ENCODE peak calls at places on chromosomes 16 and 17, in five cellular contexts. P is hepatocyte, T is cardiac muscle cell, Q is GM23338, J is esophagus muscularis mucosa. H is an unnamed sample.
A peak's percentile ranks its signal among the peaks of the same experiment; 100 is the strongest.

GRCh38 chr17:10119203-10120112 is 78.9 kb downstream of the GAS7 start:
- DNase-seq in P (no peak), T (no peak), Q (peak; percentile 45), J (no peak), H (peak; percentile 77)

GRCh38 chr17:82121660-82122629 is 23.9 kb upstream of the FASN start:
- DNase-seq in P (peak; percentile 13), T (no peak), Q (no peak), J (no peak), H (no peak)

GRCh38 chr16:74601131-74601871 is 5.6 kb downstream of the GLG1 start:
- DNase-seq in P (no peak), T (no peak), Q (no peak), J (no peak), H (peak; percentile 63)

GRCh38 chr17:57783338-57783742 is 38.2 kb upstream of the CCDC182 start:
- DNase-seq in P (peak; percentile 82), T (peak; percentile 51), Q (peak; percentile 93), J (no peak), H (peak; percentile 62)

GRCh38 chr16:72620853-72621252 is 427.1 kb downstream of the ZFHX3 start:
- DNase-seq in P (no peak), T (no peak), Q (no peak), J (no peak), H (no peak)

GRCh38 chr16:72291121-72291520 is 119.2 kb upstream of the PMFBP1 start:
- DNase-seq in P (no peak), T (peak; percentile 72), Q (peak; percentile 5), J (no peak), H (no peak)

GRCh38 chr17:55238197-55238930 is 26.4 kb upstream of the HLF start:
- DNase-seq in P (peak; percentile 99), T (peak; percentile 95), Q (peak; percentile 97), J (peak; percentile 98), H (peak; percentile 93)

GRCh38 chr16:87543436-87544191 is 50.8 kb upstream of the ZCCHC14 start:
- DNase-seq in P (no peak), T (peak; percentile 43), Q (no peak), J (no peak), H (no peak)

GRCh38 chr17:47821424-47822379 is at the start of gene OSBPL7:
- DNase-seq in P (peak; percentile 91), T (peak; percentile 88), Q (peak; percentile 83), J (no peak), H (peak; percentile 84)

GRCh38 chr17:41910701-41911391 is 7.9 kb downstream of the ACLY start:
- DNase-seq in P (no peak), T (peak; percentile 90), Q (no peak), J (no peak), H (no peak)

GRCh38 chr16:53949716-53950410 is 245.9 kb downstream of the FTO start:
- DNase-seq in P (no peak), T (no peak), Q (no peak), J (no peak), H (no peak)

GRCh38 chr16:51151951-51152663 is 1.0 kb upstream of the SALL1 start:
- DNase-seq in P (peak; percentile 85), T (peak; percentile 89), Q (peak; percentile 88), J (no peak), H (peak; percentile 33)

GRCh38 chr17:2822358-2822757 is 26.1 kb downstream of the RAP1GAP2 start:
- DNase-seq in P (no peak), T (no peak), Q (no peak), J (no peak), H (no peak)

GRCh38 chr17:5780476-5780875 is 196.2 kb upstream of the NLRP1 start:
- DNase-seq in P (peak; percentile 13), T (peak; percentile 39), Q (no peak), J (no peak), H (no peak)
- H3K4me1 ChIP-seq in P (no peaks in the 10 kb centered on the region), T (no peaks in the 10 kb centered on the region), Q (no peaks in the 10 kb centered on the region), J (no peaks in the 10 kb centered on the region), H (no peaks in the 10 kb centered on the region)

DNA sequence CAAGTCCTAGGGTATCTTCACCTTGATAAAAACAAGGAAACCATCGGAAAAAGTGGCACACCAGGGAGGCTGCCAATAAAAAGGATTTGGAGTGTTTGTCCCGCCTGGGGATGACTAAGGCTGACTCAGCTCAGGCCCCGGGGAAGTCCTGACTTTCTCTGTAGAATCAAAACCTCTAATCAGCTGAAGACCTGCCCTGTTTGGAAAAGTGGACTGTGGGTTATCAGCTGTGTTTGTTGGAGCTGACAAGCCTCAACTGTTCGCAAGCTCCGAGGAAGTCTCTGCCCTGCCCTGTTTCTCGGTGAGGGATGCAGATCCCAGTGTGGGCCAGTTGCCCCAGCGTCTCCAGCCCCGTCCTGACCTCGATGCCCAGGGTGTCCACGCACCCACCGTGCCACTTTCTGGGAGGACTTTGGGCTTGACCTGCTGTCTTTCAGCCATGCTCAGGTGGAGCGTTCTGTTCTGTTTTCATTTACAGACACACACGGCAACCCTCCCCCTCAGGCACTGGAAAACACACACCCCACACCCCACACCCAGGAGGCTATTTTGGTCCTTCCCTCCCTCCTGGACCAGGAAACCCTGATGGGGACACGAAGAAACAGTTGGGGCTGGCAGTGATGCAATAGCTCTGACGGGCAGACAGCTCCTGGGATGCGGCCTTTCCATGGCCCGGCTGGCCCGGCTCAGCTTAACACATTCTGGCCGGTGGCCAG is 27.6 kb upstream of the PITPNA start:
- DNase-seq in P (peak; percentile 88), T (peak; percentile 83), Q (no peak), J (no peak), H (peak; percentile 71)
- H3K4me1 ChIP-seq in P (peaks cover 53% of the 10 kb centered on the region), T (peaks cover 13% of the 10 kb centered on the region), Q (peaks cover 11% of the 10 kb centered on the region), J (peaks cover 21% of the 10 kb centered on the region), H (peaks cover 47% of the 10 kb centered on the region)

GRCh38 chr16:70412385-70412784 is 26.5 kb downstream of the ST3GAL2 start:
- DNase-seq in P (no peak), T (no peak), Q (no peak), J (no peak), H (no peak)
- H3K4me1 ChIP-seq in P (peaks cover 7% of the 10 kb centered on the region), T (peaks cover 28% of the 10 kb centered on the region), Q (peaks cover 24% of the 10 kb centered on the region), J (peaks cover 17% of the 10 kb centered on the region), H (peaks cover 8% of the 10 kb centered on the region)

DNA sequence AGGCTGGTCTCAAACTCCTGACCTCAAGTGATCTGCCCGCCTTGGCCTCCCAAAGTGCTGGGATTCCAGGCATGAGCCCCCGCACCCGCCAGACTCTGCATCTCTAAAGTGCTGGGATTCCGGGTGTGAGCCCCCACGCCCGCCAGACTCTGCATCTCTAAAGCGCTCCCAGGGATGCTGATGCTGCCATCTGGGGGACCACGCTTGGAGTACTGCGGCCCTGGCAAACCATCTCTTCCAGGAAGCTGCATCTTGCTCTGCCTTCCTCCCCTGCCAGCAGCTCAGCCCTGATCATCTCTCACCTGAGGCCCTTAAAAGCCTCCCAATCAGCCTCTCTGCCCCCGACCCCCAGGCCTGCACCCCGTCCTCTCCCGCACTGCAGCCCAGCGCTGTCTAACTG is 4.1 kb downstream of the CEP295NL start:
- DNase-seq in P (no peak), T (no peak), Q (peak; percentile 41), J (no peak), H (no peak)
- H3K4me1 ChIP-seq in P (peaks cover 19% of the 10 kb centered on the region), T (peaks cover 14% of the 10 kb centered on the region), Q (peaks cover 20% of the 10 kb centered on the region), J (peaks cover 88% of the 10 kb centered on the region), H (peaks cover 27% of the 10 kb centered on the region)

GRCh38 chr17:17052462-17053221 is 10.4 kb downstream of the MPRIP start:
- DNase-seq in P (no peak), T (no peak), Q (no peak), J (no peak), H (no peak)
- H3K4me1 ChIP-seq in P (peaks cover 27% of the 10 kb centered on the region), T (peaks cover 12% of the 10 kb centered on the region), Q (no peaks in the 10 kb centered on the region), J (peaks cover 86% of the 10 kb centered on the region), H (peaks cover 30% of the 10 kb centered on the region)

DNA sequence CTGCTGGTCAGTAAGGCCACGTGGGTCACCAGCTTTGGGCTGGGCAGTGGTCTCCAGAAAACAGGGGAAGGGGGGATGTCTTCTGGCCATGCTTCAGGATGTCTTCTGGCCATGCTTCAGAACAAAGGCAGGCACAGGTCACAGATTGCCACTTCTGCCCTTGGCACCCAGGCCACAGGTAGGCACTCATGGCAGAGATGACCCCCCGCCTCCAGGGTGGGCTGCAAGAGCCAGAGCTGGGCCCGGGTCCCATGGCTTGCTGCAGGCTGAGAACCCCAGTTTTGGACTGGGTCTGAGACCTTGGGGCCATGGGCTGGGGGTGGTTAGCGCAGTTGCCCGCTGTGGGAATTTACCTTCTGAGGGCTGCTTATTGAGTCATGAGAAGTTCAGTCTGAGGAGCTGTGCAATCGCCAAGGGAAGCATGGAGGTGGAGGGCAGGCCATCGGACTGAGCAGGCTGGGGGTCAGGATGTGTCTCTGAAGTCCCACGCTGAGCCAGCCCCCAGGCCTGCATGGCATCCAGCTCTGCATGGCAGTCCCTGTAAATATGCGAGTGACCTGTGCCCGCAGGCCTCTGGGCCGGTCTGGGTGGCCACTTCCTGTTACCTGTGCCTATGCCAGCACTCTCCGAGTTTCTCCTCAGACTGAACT is 1.6 kb downstream of the ANKRD13B start:
- DNase-seq in P (no peak), T (no peak), Q (no peak), J (no peak), H (peak; percentile 7)
- H3K4me1 ChIP-seq in P (peaks cover 42% of the 10 kb centered on the region), T (peaks cover 16% of the 10 kb centered on the region), Q (peaks cover 55% of the 10 kb centered on the region), J (peaks cover 69% of the 10 kb centered on the region), H (peaks cover 45% of the 10 kb centered on the region)

DNA sequence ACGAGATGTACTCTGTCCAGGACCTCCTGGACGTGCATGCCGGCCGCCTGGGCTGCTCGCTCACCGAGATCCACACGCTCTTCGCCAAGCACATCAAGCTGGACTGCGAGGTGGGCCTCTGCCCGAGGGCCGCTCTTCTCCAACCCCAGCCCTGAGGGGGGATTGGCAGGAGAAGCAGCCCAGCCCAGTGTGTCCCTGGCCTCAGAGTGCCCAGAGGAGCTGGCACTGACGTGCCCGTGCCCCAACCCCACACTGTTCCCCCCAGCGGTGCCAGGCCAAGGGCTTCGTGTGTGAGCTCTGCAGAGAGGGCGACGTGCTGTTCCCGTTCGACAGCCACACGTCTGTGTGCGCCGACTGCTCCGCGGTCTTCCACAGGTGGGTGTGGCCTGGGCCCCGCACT is 15.6 kb downstream of the DEF8 start:
- DNase-seq in P (no peak), T (no peak), Q (no peak), J (no peak), H (no peak)
- H3K4me1 ChIP-seq in P (no peaks in the 10 kb centered on the region), T (no peaks in the 10 kb centered on the region), Q (no peaks in the 10 kb centered on the region), J (no peaks in the 10 kb centered on the region), H (no peaks in the 10 kb centered on the region)

DNA sequence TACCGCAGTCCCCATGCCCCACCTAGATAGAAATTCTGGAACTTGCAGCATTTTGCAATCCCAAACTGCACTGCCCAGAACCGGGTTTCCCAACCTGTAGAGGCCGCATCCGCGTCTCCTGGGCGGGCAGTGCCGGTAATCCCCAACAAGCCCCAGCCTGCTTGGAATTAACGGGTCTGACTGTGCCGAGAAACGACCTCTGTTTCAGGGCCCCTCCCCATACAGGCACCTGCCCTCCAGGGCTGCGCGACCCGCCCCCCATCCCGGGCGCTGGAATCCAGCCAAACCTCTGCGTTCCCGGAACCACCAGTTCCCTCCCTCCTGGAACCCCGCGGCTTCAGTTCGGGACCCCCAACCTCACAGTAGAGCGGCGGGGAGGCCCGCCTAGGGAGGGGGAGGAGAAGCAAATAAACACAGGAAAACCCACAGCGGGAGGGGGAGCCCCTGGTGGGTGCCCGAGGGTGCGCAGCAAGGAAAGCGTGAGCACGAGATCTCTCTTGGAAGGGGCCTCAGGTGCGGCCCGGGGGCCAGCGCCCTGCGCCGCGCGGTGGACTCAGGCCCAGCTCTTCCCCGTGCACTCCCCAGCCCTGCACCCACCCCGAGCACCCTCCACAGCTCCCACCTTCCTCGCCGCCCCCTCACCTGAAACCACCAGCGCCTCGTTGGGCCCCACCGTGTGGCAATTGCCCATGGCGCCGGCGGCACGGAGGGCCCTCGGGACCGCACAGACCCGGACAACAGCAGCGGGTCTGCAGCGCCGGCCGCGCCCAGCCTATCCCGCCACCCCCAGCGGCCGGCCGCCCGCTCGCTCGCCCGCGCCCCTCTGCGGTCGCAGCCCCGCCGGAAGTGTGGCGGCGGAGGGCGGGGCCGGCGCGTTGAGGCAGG is at the start of gene FLOT2:
- DNase-seq in P (peak; percentile 85), T (peak; percentile 67), Q (peak; percentile 88), J (peak; percentile 93), H (peak; percentile 68)
- H3K4me1 ChIP-seq in P (peaks cover 15% of the 10 kb centered on the region), T (peaks cover 12% of the 10 kb centered on the region), Q (peaks cover 26% of the 10 kb centered on the region), J (peaks cover 61% of the 10 kb centered on the region), H (peaks cover 34% of the 10 kb centered on the region)

GRCh38 chr16:67460168-67460567 is 20.8 kb downstream of the ATP6V0D1 start:
- DNase-seq in P (no peak), T (no peak), Q (no peak), J (no peak), H (no peak)
- H3K4me1 ChIP-seq in P (peaks cover 44% of the 10 kb centered on the region), T (peaks cover 20% of the 10 kb centered on the region), Q (no peaks in the 10 kb centered on the region), J (peaks cover 98% of the 10 kb centered on the region), H (peaks cover 97% of the 10 kb centered on the region)

H was measured in transverse colon.